ENCODE peak calls at places on chromosomes 13 and 19, in four cellular contexts. Q is GM12891; F is activated naive CD4-positive, alpha-beta T cell treated with Interleukin-2 at 50 U/mL for 16 hours; T is NCI-H226. L is an unnamed sample.

GRCh38 chr19:8025321-8025720 is 19.9 kb upstream of the ELAVL1 start:
- DNase-seq in Q (no peak), F (no peak), T (no peak), L (no peak)

GRCh38 chr13:106468207-106468606 is 67.3 kb downstream of the EFNB2 start:
- DNase-seq in Q (no peak), F (no peak), T (no peak), L (no peak)

GRCh38 chr19:54305141-54305540 is 7.8 kb downstream of the LILRA5 start:
- DNase-seq in Q (no peak), F (no peak), T (no peak), L (no peak)

GRCh38 chr13:41212881-41213280 is 18.5 kb upstream of the KBTBD7 start:
- DNase-seq in Q (no peak), F (no peak), T (no peak), L (no peak)

GRCh38 chr19:48560095-48560530 is 8.1 kb downstream of the SULT2B1 start:
- DNase-seq in Q (no peak), F (no peak), T (no peak), L (no peak)

GRCh38 chr19:12880551-12881171 is 588 bp downstream of the DNASE2 start:
- DNase-seq in Q (no peak), F (peak; percentile 10), T (no peak), L (peak; percentile 33)

GRCh38 chr19:15759962-15760565 is 22.3 kb downstream of the OR10H3 start:
- DNase-seq in Q (no peak), F (no peak), T (no peak), L (peak; percentile 12)

GRCh38 chr19:58417071-58417470 is 8.6 kb downstream of the ZNF584 start:
- DNase-seq in Q (no peak), F (no peak), T (no peak), L (no peak)

GRCh38 chr13:72963762-72964161 is 95.0 kb upstream of the KLF5 start:
- DNase-seq in Q (no peak), F (no peak), T (no peak), L (no peak)

GRCh38 chr13:73945371-73945770 is 188.8 kb downstream of the KLF12 start:
- DNase-seq in Q (no peak), F (no peak), T (no peak), L (no peak)

GRCh38 chr13:22700488-22700887 is 480.3 kb upstream of the SGCG start:
- DNase-seq in Q (no peak), F (no peak), T (no peak), L (no peak)

GRCh38 chr13:43388282-43389034 is 365.1 kb downstream of the DNAJC15 start:
- DNase-seq in Q (no peak), F (no peak), T (no peak), L (no peak)

GRCh38 chr19:8392017-8392591 is 1.9 kb downstream of the RAB11B start:
- DNase-seq in Q (no peak), F (no peak), T (no peak), L (no peak)

GRCh38 chr13:33109801-33110200 is 93.6 kb downstream of the KL start:
- DNase-seq in Q (no peak), F (no peak), T (no peak), L (no peak)

GRCh38 chr13:110944121-110944967 is 29.5 kb upstream of the ANKRD10 start:
- DNase-seq in Q (peak; percentile 41), F (peak; percentile 35), T (peak; percentile 41), L (no peak)

L was measured in stimulated activated naive CD8-positive, alpha-beta T cell treated with anti-CD3 and anti-CD28 coated beads, Interleukin-15, Interleukin-2, amounts not matched to agents 100 U/mL and 50 U/mL, for 24 hours.